ENCODE peak calls at places on chromosomes 7 and 10, in four cellular contexts. M, V, K and N are unnamed samples.

GRCh38 chr7:7321681-7322080 is 139.3 kb downstream of the C1GALT1 start:
- DNase-seq in K (no peak), V (no peak), M (peak), N (no peak)

GRCh38 chr10:92573798-92574544 is at the start of gene IDE:
- DNase-seq in M (peak), K (peak), V (peak), N (peak)

GRCh38 chr7:126667742-126668366 is 584.9 kb downstream of the GRM8 start:
- DNase-seq in K (no peak), V (no peak), M (no peak), N (no peak)

GRCh38 chr10:89217057-89217990 is 10.2 kb upstream of the CH25H start:
- DNase-seq in M (peak), K (peak), V (peak), N (no peak)

GRCh38 chr7:28975987-28976386 is 17.9 kb upstream of the TRIL start:
- DNase-seq in M (no peak), K (no peak), V (no peak), N (no peak)

GRCh38 chr10:132498562-132499366 is 38.8 kb upstream of the INPP5A start:
- DNase-seq in V (no peak), K (no peak), M (no peak), N (no peak)

GRCh38 chr7:6416516-6417145 is 31.1 kb downstream of the DAGLB start:
- DNase-seq in V (peak), K (no peak), M (no peak), N (no peak)

GRCh38 chr10:110523736-110524135 is 26.0 kb downstream of the DUSP5 start:
- DNase-seq in M (no peak), K (no peak), V (no peak), N (no peak)

GRCh38 chr7:55129409-55130078 is 110.7 kb downstream of the EGFR start:
- DNase-seq in K (no peak), V (no peak), M (peak), N (no peak)